ENCODE peak calls at places on chromosomes 2 and 18, in seven cellular contexts. H, G, C, D, Y, B and S are unnamed samples.

GRCh38 chr18:9661564-9661963 is 46.5 kb upstream of the RAB31 start:
- DNase-seq in H (no peak), G (no peak), C (peak; percentile 23), D (no peak), Y (no peak), B (peak; percentile 45), S (no peak)

GRCh38 chr2:85741811-85742507 is 11.8 kb upstream of the ATOH8 start:
- DNase-seq in H (peak; percentile 67), G (peak; percentile 83), C (peak; percentile 92), D (no peak), Y (peak; percentile 78), B (no peak), S (no peak)

GRCh38 chr18:50870138-50870845 is 8.6 kb upstream of the ME2 start:
- DNase-seq in H (peak; percentile 32), G (peak; percentile 63), C (peak; percentile 36), D (no peak), Y (no peak), B (no peak), S (peak; percentile 96)

GRCh38 chr18:54604211-54604610 is 13.2 kb downstream of the DYNAP start:
- DNase-seq in H (no peak), G (no peak), C (no peak), D (no peak), Y (no peak), B (no peak), S (no peak)

GRCh38 chr2:216777637-216778273 is 82.1 kb downstream of the TNP1 start:
- DNase-seq in H (peak; percentile 73), G (no peak), C (peak; percentile 52), D (peak; percentile 86), Y (no peak), B (peak; percentile 96), S (peak; percentile 57)

GRCh38 chr2:33673937-33674336 is 74.8 kb upstream of the FAM98A start:
- DNase-seq in H (peak; percentile 10), G (no peak), C (peak; percentile 6), D (peak; percentile 32), Y (no peak), B (peak; percentile 13), S (no peak)

GRCh38 chr18:64233855-64234254 is 85.0 kb upstream of the LINC00305 start:
- DNase-seq in H (no peak), G (no peak), C (no peak), D (no peak), Y (no peak), B (no peak), S (no peak)

GRCh38 chr2:181570833-181571661 is 85.9 kb downstream of the CERKL start:
- DNase-seq in H (no peak), G (no peak), C (peak; percentile 27), D (no peak), Y (no peak), B (no peak), S (no peak)

GRCh38 chr2:155836439-155836838 is 496.1 kb downstream of the NR4A2 start:
- DNase-seq in H (no peak), G (no peak), C (no peak), D (no peak), Y (no peak), B (no peak), S (no peak)

GRCh38 chr2:67394734-67395133 is 2.4 kb upstream of the ETAA1 start:
- DNase-seq in H (no peak), G (no peak), C (peak; percentile 59), D (no peak), Y (no peak), B (no peak), S (peak; percentile 46)

GRCh38 chr2:72561621-72562318 is 264.1 kb downstream of the EXOC6B start:
- DNase-seq in H (peak; percentile 21), G (no peak), C (peak; percentile 83), D (no peak), Y (no peak), B (peak; percentile 28), S (no peak)

GRCh38 chr2:239175181-239175580 is 225.6 kb downstream of the HDAC4 start:
- DNase-seq in H (no peak), G (no peak), C (no peak), D (no peak), Y (no peak), B (no peak), S (no peak)

GRCh38 chr18:59570101-59570875 is 126.9 kb downstream of the CCBE1 start:
- DNase-seq in H (no peak), G (no peak), C (peak; percentile 31), D (no peak), Y (no peak), B (no peak), S (no peak)

GRCh38 chr2:85539361-85540130 is 578 bp downstream of the MAT2A start:
- DNase-seq in H (peak; percentile 81), G (peak; percentile 51), C (peak; percentile 76), D (no peak), Y (peak; percentile 75), B (peak; percentile 61), S (peak; percentile 50)

GRCh38 chr2:67130526-67131309 is 266.4 kb upstream of the ETAA1 start:
- DNase-seq in H (no peak), G (no peak), C (peak; percentile 43), D (no peak), Y (no peak), B (no peak), S (no peak)

GRCh38 chr2:11611251-11611650 is 58.7 kb downstream of the NTSR2 start:
- DNase-seq in H (no peak), G (no peak), C (no peak), D (no peak), Y (no peak), B (no peak), S (no peak)
- H3K4me3 ChIP-seq in H (no peak overlapping the region), G (no peak overlapping the region), C (no peak overlapping the region), D (no peak overlapping the region), Y (no peak overlapping the region), B (no peak overlapping the region), S (no peak overlapping the region)

DNA sequence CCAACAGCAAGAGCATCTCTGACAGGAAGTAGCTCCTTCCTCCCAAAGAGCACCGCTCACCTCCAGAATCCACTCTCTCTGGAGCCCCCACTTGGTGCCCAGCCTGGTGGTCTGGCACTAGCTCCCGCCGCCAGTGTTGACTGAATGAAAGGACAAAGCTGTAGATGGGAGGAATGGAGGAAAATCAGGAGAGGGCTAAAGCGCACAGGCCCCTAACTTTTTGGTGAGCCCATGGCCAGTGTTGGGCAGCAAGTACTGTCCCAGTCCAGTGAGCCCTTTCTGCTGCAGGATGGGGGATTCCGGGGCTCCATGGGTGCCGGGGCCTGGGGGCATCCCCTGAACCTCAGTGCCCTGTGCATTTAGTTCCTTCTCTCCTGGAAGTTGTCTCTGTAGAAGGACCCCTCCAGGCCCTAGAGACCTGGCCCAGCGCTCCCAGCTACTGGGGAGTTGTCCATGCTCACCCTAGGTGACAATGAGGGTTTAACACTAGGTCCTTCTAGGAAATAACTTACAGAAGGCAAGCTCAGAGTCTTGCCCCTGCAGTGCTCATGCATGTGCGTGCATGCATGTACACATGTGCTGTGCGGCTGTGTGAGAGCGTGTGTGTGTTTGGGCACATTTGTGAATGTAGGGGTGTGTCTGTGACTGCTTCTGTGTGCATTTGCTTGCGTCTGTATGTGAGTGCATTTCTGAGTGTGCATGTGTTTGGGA is 33.6 kb downstream of the GLI2 start:
- DNase-seq in H (no peak), G (no peak), C (no peak), D (no peak), Y (no peak), B (no peak), S (no peak)
- H3K4me1 ChIP-seq in H (peaks cover 47% of the 10 kb centered on the region), G (no peaks in the 10 kb centered on the region), C (peaks cover 36% of the 10 kb centered on the region), D (no peaks in the 10 kb centered on the region), Y (peaks cover 56% of the 10 kb centered on the region), B (peaks cover 64% of the 10 kb centered on the region), S (no peaks in the 10 kb centered on the region)

GRCh38 chr2:201232125-201232815 is 28.1 kb upstream of the CASP8 start:
- DNase-seq in H (peak; percentile 96), G (peak; percentile 98), C (peak; percentile 96), D (peak; percentile 90), Y (peak; percentile 78), B (peak; percentile 97), S (peak; percentile 92)
- H3K4me3 ChIP-seq in H (no peak overlapping the region), G (no peak overlapping the region), C (no peak overlapping the region), D (peak overlapping the region; percentile 5), Y (no peak overlapping the region), B (no peak overlapping the region), S (peak overlapping the region; percentile 23)

GRCh38 chr2:64748561-64748960 is 94.8 kb upstream of the SERTAD2 start:
- DNase-seq in H (no peak), G (no peak), C (no peak), D (peak; percentile 23), Y (no peak), B (no peak), S (no peak)
- H3K4me1 ChIP-seq in H (peaks cover 16% of the 10 kb centered on the region), G (peaks cover 6% of the 10 kb centered on the region), C (peaks cover 33% of the 10 kb centered on the region), D (peaks cover 22% of the 10 kb centered on the region), Y (peaks cover 8% of the 10 kb centered on the region), B (peaks cover 11% of the 10 kb centered on the region), S (peaks cover 33% of the 10 kb centered on the region)

DNA sequence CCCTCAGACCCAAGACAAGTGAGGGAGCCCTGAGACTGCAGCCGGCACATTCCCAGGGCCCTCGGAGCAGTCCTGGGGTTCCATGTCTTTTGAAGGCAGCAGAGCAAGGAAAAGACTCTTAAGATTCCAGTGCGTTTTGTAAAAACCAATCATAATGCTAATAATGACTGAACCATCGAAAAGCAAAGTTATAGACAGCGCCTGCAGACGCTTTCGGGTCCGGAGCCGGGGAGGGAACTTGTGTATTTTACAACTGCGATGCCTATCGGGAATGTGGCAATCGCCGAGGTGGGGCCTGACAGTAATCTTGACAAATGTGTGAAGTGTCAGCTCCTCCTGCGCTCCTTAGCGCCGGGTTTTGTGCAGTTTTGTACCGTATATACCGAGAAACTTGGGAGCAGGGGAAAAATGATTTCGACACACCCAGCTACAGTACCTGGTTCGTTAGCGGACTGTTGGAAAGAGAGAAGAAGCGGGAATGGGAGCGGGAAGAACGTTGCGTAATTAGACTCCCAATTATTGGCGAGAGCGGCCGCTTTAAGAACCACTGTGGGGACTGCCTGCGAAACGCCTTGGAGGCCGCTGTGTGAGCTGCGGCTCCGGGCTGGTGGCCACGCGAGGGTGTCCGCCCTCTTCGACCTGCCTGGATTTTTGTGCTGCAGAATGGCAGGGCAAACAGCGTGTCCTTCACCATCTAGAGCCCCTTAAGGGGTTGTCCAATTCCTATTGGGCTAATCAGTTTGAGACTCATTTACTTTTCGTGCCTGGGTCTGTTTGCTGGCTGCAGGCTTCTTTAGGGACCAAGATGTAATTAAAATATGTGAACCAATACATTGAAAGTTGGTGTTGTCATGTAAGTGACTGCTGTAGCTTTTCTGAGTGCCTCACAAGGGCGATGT is 2.4 kb downstream of the EPAS1 start:
- DNase-seq in H (peak; percentile 68), G (peak; percentile 66), C (peak; percentile 89), D (no peak), Y (peak; percentile 84), B (peak; percentile 61), S (peak; percentile 84)
- H3K4me3 ChIP-seq in H (peak overlapping the region; percentile 97), G (peak overlapping the region; percentile 67), C (peak overlapping the region; percentile 61), D (no peak overlapping the region), Y (peak overlapping the region; percentile 73), B (peak overlapping the region; percentile 78), S (peak overlapping the region; percentile 80)

GRCh38 chr2:162821176-162821575 is 17.4 kb downstream of the KCNH7 start:
- DNase-seq in H (no peak), G (no peak), C (no peak), D (no peak), Y (no peak), B (no peak), S (no peak)

GRCh38 chr2:162817921-162818320 is 20.6 kb downstream of the KCNH7 start:
- DNase-seq in H (no peak), G (no peak), C (no peak), D (no peak), Y (no peak), B (no peak), S (no peak)

GRCh38 chr2:162824319-162824718 is 14.2 kb downstream of the KCNH7 start:
- DNase-seq in H (no peak), G (no peak), C (no peak), D (no peak), Y (no peak), B (peak; percentile 62), S (no peak)

GRCh38 chr2:162825578-162825977 is 13.0 kb downstream of the KCNH7 start:
- DNase-seq in H (no peak), G (no peak), C (no peak), D (no peak), Y (no peak), B (no peak), S (no peak)

GRCh38 chr2:162821718-162822117 is 16.8 kb downstream of the KCNH7 start:
- DNase-seq in H (no peak), G (no peak), C (no peak), D (no peak), Y (no peak), B (no peak), S (no peak)
- H3K4me1 ChIP-seq in H (no peaks in the 10 kb centered on the region), G (no peaks in the 10 kb centered on the region), C (peaks cover 31% of the 10 kb centered on the region), D (no peaks in the 10 kb centered on the region), Y (no peaks in the 10 kb centered on the region), B (peaks cover 14% of the 10 kb centered on the region), S (no peaks in the 10 kb centered on the region)